ENCODE peak calls at places on chromosomes 12 and 14, in seven cellular contexts. X is A172, B is breast epithelium, T is T-helper 1 cell, W is NCI-H2081, M is ovary, A is M059J. D is an unnamed sample.
A peak's percentile ranks its signal among the peaks of the same experiment; 100 is the strongest.

GRCh38 chr12:70627677-70628076 is 9.6 kb downstream of the PTPRB start:
- DNase-seq in X (no peak), B (no peak), T (no peak), W (no peak), M (no peak), A (peak; percentile 55), D (no peak)

GRCh38 chr12:48828293-48828692 is 10.0 kb downstream of the CACNB3 start:
- DNase-seq in X (no peak), B (no peak), T (no peak), W (no peak), M (no peak), A (no peak), D (no peak)

GRCh38 chr14:75769047-75769685 is 108.1 kb downstream of the TTLL5 start:
- DNase-seq in X (no peak), B (no peak), T (no peak), W (no peak), M (no peak), A (peak; percentile 43), D (no peak)

GRCh38 chr14:61517861-61518802 is 177.2 kb upstream of the HIF1A start:
- DNase-seq in X (no peak), B (peak; percentile 46), T (no peak), W (no peak), M (no peak), A (no peak), D (no peak)

GRCh38 chr14:29236401-29236800 is 469.8 kb downstream of the FOXG1 start:
- DNase-seq in X (no peak), B (no peak), T (no peak), W (no peak), M (no peak), A (peak; percentile 40), D (no peak)

GRCh38 chr12:91406920-91407341 is 224.3 kb upstream of the DCN start:
- DNase-seq in X (peak; percentile 92), B (no peak), T (no peak), W (no peak), M (no peak), A (peak; percentile 90), D (peak; percentile 84)

GRCh38 chr14:36505892-36506731 is 13.9 kb downstream of the NKX2-1 start:
- DNase-seq in X (no peak), B (no peak), T (no peak), W (no peak), M (no peak), A (no peak), D (no peak)

GRCh38 chr12:25806271-25806670 is 152.2 kb upstream of the RASSF8 start:
- DNase-seq in X (peak; percentile 69), B (no peak), T (no peak), W (no peak), M (no peak), A (peak; percentile 86), D (no peak)

GRCh38 chr14:96479435-96480146 is 22.6 kb upstream of the PAPOLA start:
- DNase-seq in X (no peak), B (no peak), T (no peak), W (no peak), M (no peak), A (no peak), D (no peak)

GRCh38 chr14:101503431-101504095 is 57.7 kb upstream of the DIO3 start:
- DNase-seq in X (no peak), B (no peak), T (no peak), W (no peak), M (peak; percentile 13), A (no peak), D (no peak)

GRCh38 chr14:104694475-104694950 is 5.1 kb downstream of the INF2 start:
- DNase-seq in X (peak; percentile 88), B (no peak), T (no peak), W (peak; percentile 73), M (no peak), A (no peak), D (no peak)